ENCODE peak calls at places on chromosomes 5 and 9, in eight cellular contexts. J is activated CD8-positive, alpha-beta T cell treated with anti-CD3 and anti-CD28 coated beads for 36 hours; V is stimulated activated CD8-positive, alpha-beta memory T cell treated with anti-CD3 and anti-CD28 coated beads, Interleukin-4, amount 100 ng/mL, for 1 hour; P is C1 segment of cervical spinal cord; N is effector memory CD4-positive, alpha-beta T cell; M is RCC 7860; X is Peyer's patch; F is nephron progenitor cell. Z is an unnamed sample.

GRCh38 chr9:82799300-82799699 is 263.6 kb downstream of the RASEF start:
- DNase-seq in J (no peak), V (no peak), P (no peak), N (no peak), M (no peak), X (no peak), F (no peak), Z (no peak)

GRCh38 chr5:68177676-68178075 is 37.9 kb upstream of the PIK3R1 start:
- DNase-seq in J (no peak), V (no peak), P (no peak), N (no peak), M (no peak), X (no peak), F (no peak), Z (no peak)

GRCh38 chr5:157180374-157181264 is at the start of gene ITK:
- DNase-seq in J (peak; percentile 59), V (no peak), P (no peak), N (no peak), M (no peak), X (peak; percentile 30), F (no peak), Z (no peak)

GRCh38 chr5:177296581-177296980 is 6.9 kb downstream of the RAB24 start:
- DNase-seq in J (no peak), V (no peak), P (no peak), N (no peak), M (no peak), X (peak; percentile 23), F (no peak), Z (no peak)

GRCh38 chr5:6435356-6435755 is 13.3 kb upstream of the UBE2QL1 start:
- DNase-seq in J (peak; percentile 32), V (no peak), P (no peak), N (no peak), M (no peak), X (no peak), F (peak; percentile 64), Z (no peak)

GRCh38 chr5:139207302-139208000 is 9.3 kb upstream of the SIL1 start:
- DNase-seq in J (no peak), V (no peak), P (no peak), N (no peak), M (no peak), X (no peak), F (no peak), Z (no peak)

GRCh38 chr9:93467462-93467861 is 14.1 kb upstream of the FAM120AOS start:
- DNase-seq in J (no peak), V (no peak), P (no peak), N (no peak), M (no peak), X (no peak), F (no peak), Z (no peak)

GRCh38 chr9:127178646-127179632 is 56.5 kb upstream of the ANGPTL2 start:
- DNase-seq in J (no peak), V (no peak), P (no peak), N (no peak), M (no peak), X (no peak), F (no peak), Z (no peak)

GRCh38 chr5:139458580-139459407 is 3.7 kb downstream of the ECSCR start:
- DNase-seq in J (peak; percentile 94), V (peak; percentile 44), P (no peak), N (peak; percentile 72), M (peak; percentile 70), X (peak; percentile 78), F (no peak), Z (no peak)

GRCh38 chr5:143094087-143094511 is 309.4 kb downstream of the NR3C1 start:
- DNase-seq in J (peak; percentile 24), V (no peak), P (no peak), N (no peak), M (peak; percentile 14), X (no peak), F (peak; percentile 46), Z (no peak)

GRCh38 chr5:94057217-94057616 is 315.8 kb upstream of the POU5F2 start:
- DNase-seq in J (no peak), V (no peak), P (no peak), N (no peak), M (no peak), X (no peak), F (no peak), Z (no peak)

GRCh38 chr9:81529556-81530193 is 159.7 kb downstream of the TLE1 start:
- DNase-seq in J (no peak), V (no peak), P (no peak), N (no peak), M (peak; percentile 65), X (no peak), F (no peak), Z (no peak)

Z was measured in HS-27A.